ENCODE peak calls at places on chromosomes 13 and 19, in eight cellular contexts. M is cardiac fibroblast, H is keratinocyte, F is Caco-2, W is heart left ventricle, I is AG04450, E is choroid plexus epithelial cell, Y is BJ. B is an unnamed sample.

GRCh38 chr13:97385854-97386253 is 48.1 kb upstream of the RAP2A start:
- DNase-seq in M (peak; percentile 36), H (peak; percentile 7), F (no peak), W (no peak), I (no peak), E (peak; percentile 40), Y (no peak), B (no peak)

GRCh38 chr13:82878536-82878935 is 1003.7 kb downstream of the SLITRK1 start:
- DNase-seq in M (no peak), H (no peak), F (no peak), W (no peak), I (no peak), E (no peak), Y (peak; percentile 10), B (peak; percentile 7)

GRCh38 chr13:68697551-68697950 is 1410.1 kb upstream of the ATXN8OS start:
- DNase-seq in M (no peak), H (no peak), F (no peak), W (no peak), I (no peak), E (no peak), Y (no peak), B (no peak)

GRCh38 chr19:1221141-1221903 is 15.7 kb downstream of the STK11 start:
- DNase-seq in M (peak; percentile 58), H (no peak), F (peak; percentile 67), W (peak; percentile 84), I (no peak), E (peak; percentile 62), Y (no peak), B (no peak)

GRCh38 chr13:40161008-40161694 is 505.3 kb downstream of the FOXO1 start:
- DNase-seq in M (peak; percentile 83), H (no peak), F (no peak), W (no peak), I (no peak), E (no peak), Y (no peak), B (no peak)

GRCh38 chr13:67353891-67354459 is 123.8 kb upstream of the PCDH9 start:
- DNase-seq in M (peak; percentile 69), H (no peak), F (no peak), W (no peak), I (no peak), E (peak; percentile 62), Y (no peak), B (no peak)

GRCh38 chr13:46885018-46885417 is 11.8 kb downstream of the HTR2A start:
- DNase-seq in M (peak; percentile 23), H (no peak), F (no peak), W (no peak), I (no peak), E (no peak), Y (no peak), B (no peak)

GRCh38 chr13:98746968-98747367 is 5.5 kb downstream of the SLC15A1 start:
- DNase-seq in M (peak; percentile 55), H (no peak), F (peak; percentile 50), W (no peak), I (no peak), E (peak; percentile 34), Y (no peak), B (no peak)

GRCh38 chr19:52592301-52592700 is 22.2 kb downstream of the ZNF701 start:
- DNase-seq in M (no peak), H (no peak), F (no peak), W (no peak), I (no peak), E (no peak), Y (no peak), B (no peak)

GRCh38 chr19:13070425-13071140 is 32.1 kb downstream of the LYL1 start:
- DNase-seq in M (no peak), H (no peak), F (no peak), W (no peak), I (no peak), E (no peak), Y (no peak), B (no peak)

DNA sequence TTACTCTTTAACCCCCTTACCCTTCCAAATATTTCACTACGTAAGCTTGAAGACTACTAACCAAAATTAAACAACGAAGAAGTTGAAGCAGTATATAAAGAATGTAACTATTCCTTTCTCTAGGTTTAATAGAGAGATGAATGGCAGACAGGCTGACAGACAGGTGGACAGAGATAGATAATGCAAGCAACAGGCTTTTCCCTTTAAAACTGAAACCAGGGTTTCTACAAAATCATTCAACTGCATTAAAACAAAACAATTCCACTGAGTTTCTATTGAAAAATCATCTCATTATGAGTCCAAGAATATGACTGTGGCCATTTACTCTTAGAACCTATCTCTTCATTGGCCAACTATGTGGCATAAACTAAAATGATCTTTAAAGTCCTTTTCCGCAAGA is 15.2 kb downstream of the LNX2 start:
- DNase-seq in M (no peak), H (no peak), F (no peak), W (no peak), I (no peak), E (no peak), Y (no peak), B (no peak)
- H3K4me3 ChIP-seq in M (no peak overlapping the region), H (no peak overlapping the region), F (no peak overlapping the region), W (no peak overlapping the region), I (no peak overlapping the region), E (no peak overlapping the region), Y (no peak overlapping the region), B (no peak overlapping the region)

GRCh38 chr13:58960909-58961308 is 1202.8 kb downstream of the DIAPH3 start:
- DNase-seq in M (peak; percentile 51), H (no peak), F (no peak), W (no peak), I (no peak), E (peak; percentile 69), Y (no peak), B (no peak)
- TF ChIP-seq CTCF in M (peak; percentile 11), H (no peak), F (peak; percentile 33), W (peak; percentile 14), I (peak; percentile 19), E (peak; percentile 43), Y (no peak), B (no peak)

GRCh38 chr19:11479470-11480080 is 1.3 kb downstream of the ELAVL3 start:
- DNase-seq in M (no peak), H (no peak), F (peak; percentile 93), W (no peak), I (no peak), E (peak; percentile 15), Y (no peak), B (no peak)

GRCh38 chr19:11482384-11483050 is 1.7 kb upstream of the ELAVL3 start:
- DNase-seq in M (peak; percentile 83), H (no peak), F (peak; percentile 88), W (peak; percentile 87), I (peak; percentile 32), E (peak; percentile 84), Y (no peak), B (peak; percentile 10)

GRCh38 chr19:11480081-11480926 is 542 bp downstream of the ELAVL3 start:
- DNase-seq in M (no peak), H (no peak), F (no peak), W (no peak), I (no peak), E (no peak), Y (no peak), B (no peak)

GRCh38 chr19:11481777-11482383 is 1.0 kb upstream of the ELAVL3 start:
- DNase-seq in M (peak; percentile 87), H (peak; percentile 48), F (peak; percentile 87), W (peak; percentile 74), I (peak; percentile 59), E (peak; percentile 90), Y (peak; percentile 22), B (peak; percentile 35)

DNA sequence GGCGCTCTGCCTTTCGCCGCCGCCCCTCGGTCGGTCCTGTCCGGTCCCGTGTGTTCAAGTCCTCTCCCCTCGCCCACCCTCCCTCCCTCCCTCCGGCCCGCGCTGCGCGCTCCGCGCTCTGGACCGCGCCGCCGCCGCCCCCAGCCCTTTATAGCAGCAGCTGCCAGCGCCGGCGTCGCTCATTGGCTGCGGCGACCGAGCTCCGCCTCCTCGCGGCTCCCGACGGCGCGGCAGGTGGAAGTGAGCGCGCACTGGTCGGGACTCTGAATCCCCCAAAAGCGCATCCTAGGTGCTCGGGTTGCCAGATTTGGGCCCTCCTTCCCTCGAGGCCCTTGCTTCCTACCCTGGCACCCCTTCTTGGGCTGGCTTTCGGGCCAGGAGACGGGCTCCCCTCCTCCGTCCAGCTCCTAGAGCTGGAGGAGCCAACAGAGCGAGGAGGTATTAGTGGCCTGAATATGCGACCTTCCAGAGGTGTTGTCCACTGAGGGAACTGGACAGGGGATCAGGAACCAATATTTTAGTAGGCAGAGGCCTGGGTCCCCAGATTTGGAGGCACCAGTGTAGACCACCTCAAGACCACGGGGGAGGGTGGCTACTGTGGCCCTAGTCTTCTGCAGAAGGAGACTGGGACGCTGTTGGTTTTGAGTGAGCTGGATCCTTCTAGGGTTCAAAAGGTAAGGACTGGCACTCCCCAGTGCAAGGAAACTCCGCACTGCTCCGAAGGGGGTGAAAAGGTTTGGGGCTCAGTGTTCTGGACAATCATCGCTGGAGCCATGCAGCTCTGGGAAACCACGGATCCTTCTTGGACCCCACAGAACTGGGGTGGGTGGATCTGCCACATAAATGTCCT is at the start of gene ELAVL3:
- DNase-seq in M (no peak), H (no peak), F (no peak), W (no peak), I (no peak), E (no peak), Y (no peak), B (no peak)
- H3K4me3 ChIP-seq in M (no peak within 1 kb of the TSS), H (peak within 1 kb of the TSS; percentile 34), F (peak within 1 kb of the TSS; percentile 45), W (no peak within 1 kb of the TSS), I (peak within 1 kb of the TSS; percentile 32), E (no peak within 1 kb of the TSS), Y (peak within 1 kb of the TSS; percentile 50), B (no peak within 1 kb of the TSS)

GRCh38 chr13:51832471-51833152 is 12.4 kb downstream of the TMEM272 start:
- DNase-seq in M (peak; percentile 36), H (no peak), F (no peak), W (peak; percentile 54), I (no peak), E (peak; percentile 54), Y (no peak), B (peak; percentile 10)
- TF ChIP-seq CTCF in M (peak; percentile 45), H (peak; percentile 82), F (peak; percentile 22), W (peak; percentile 39), I (peak; percentile 33), E (peak; percentile 63), Y (peak; percentile 31), B (peak; percentile 57)

GRCh38 chr19:46892252-46893179 is 31.7 kb downstream of the ARHGAP35 start:
- DNase-seq in M (no peak), H (no peak), F (no peak), W (no peak), I (no peak), E (no peak), Y (no peak), B (no peak)

GRCh38 chr19:46886546-46887239 is 25.9 kb downstream of the ARHGAP35 start:
- DNase-seq in M (no peak), H (no peak), F (no peak), W (no peak), I (no peak), E (no peak), Y (no peak), B (no peak)

GRCh38 chr19:46887240-46887782 is 26.5 kb downstream of the ARHGAP35 start:
- DNase-seq in M (no peak), H (no peak), F (no peak), W (no peak), I (no peak), E (no peak), Y (no peak), B (no peak)

GRCh38 chr19:46885411-46885810 is 24.6 kb downstream of the ARHGAP35 start:
- DNase-seq in M (no peak), H (no peak), F (no peak), W (no peak), I (no peak), E (no peak), Y (no peak), B (no peak)

GRCh38 chr19:46890423-46891170 is 29.8 kb downstream of the ARHGAP35 start:
- DNase-seq in M (peak; percentile 89), H (no peak), F (peak; percentile 90), W (no peak), I (peak; percentile 72), E (peak; percentile 82), Y (peak; percentile 97), B (peak; percentile 98)
- H3K4me3 ChIP-seq in M (no peak overlapping the region), H (no peak overlapping the region), F (no peak overlapping the region), W (no peak overlapping the region), I (no peak overlapping the region), E (no peak overlapping the region), Y (no peak overlapping the region), B (no peak overlapping the region)

B was measured in AG09309.